ENCODE peak calls at places on chromosome 3, in four cellular contexts. V is tibial nerve, W is PC-3, P is left lung. Y is an unnamed sample. For H3K4me1 and H3K36me3, the result is how much of the 10 kb centered on the place peaks cover.

GRCh38 chr3:128496019-128496601 is 3.1 kb upstream of the GATA2 start:
- DNase-seq in V (no peak), P (no peak), W (no peak), Y (no peak)

GRCh38 chr3:105401691-105402149 is 35.0 kb downstream of the ALCAM start:
- DNase-seq in V (no peak), W (peak), P (no peak), Y (no peak)

GRCh38 chr3:173371848-173372487 is 25.6 kb upstream of the NLGN1 start:
- DNase-seq in W (peak), V (no peak), P (no peak), Y (no peak)

GRCh38 chr3:142210608-142211007 is 14.8 kb downstream of the GK5 start:
- DNase-seq in V (no peak), P (no peak), W (no peak), Y (no peak)

GRCh38 chr3:98763076-98763475 is at the start of gene ST3GAL6:
- DNase-seq in W (no peak), P (peak), V (no peak), Y (peak)

GRCh38 chr3:87420171-87420570 is 143.8 kb upstream of the POU1F1 start:
- DNase-seq in W (no peak), P (no peak), V (no peak), Y (no peak)

GRCh38 chr3:187017511-187018230 is 87.3 kb downstream of the ST6GAL1 start:
- DNase-seq in W (no peak), P (no peak), V (no peak), Y (no peak)

GRCh38 chr3:59313365-59313764 is 263.5 kb upstream of the CFAP20DC start:
- DNase-seq in P (peak), W (peak), V (no peak), Y (no peak)

GRCh38 chr3:88059380-88060160 is 515 bp downstream of the ZNF654 start:
- DNase-seq in W (peak), P (peak), V (no peak), Y (no peak)

GRCh38 chr3:23763040-23763477 is 42.7 kb upstream of the UBE2E1 start:
- DNase-seq in V (no peak), W (no peak), P (no peak), Y (no peak)

GRCh38 chr3:71416868-71417267 is 166.7 kb downstream of the FOXP1 start:
- DNase-seq in W (peak), V (no peak), P (no peak), Y (no peak)

GRCh38 chr3:67490658-67491057 is 163.8 kb downstream of the SUCLG2 start:
- DNase-seq in W (no peak), V (no peak), P (no peak), Y (no peak)

GRCh38 chr3:101861212-101861977 is 12.1 kb downstream of the NFKBIZ start:
- DNase-seq in W (no peak), V (no peak), P (no peak), Y (no peak)

GRCh38 chr3:50251220-50251619 is 15.2 kb downstream of the GNAI2 start:
- DNase-seq in V (no peak), P (no peak), W (peak), Y (no peak)

GRCh38 chr3:25448750-25449684 is 21.0 kb downstream of the RARB start:
- DNase-seq in V (peak), W (no peak), P (peak), Y (no peak)

GRCh38 chr3:13338231-13338630 is 81.9 kb downstream of the NUP210 start:
- DNase-seq in P (no peak), V (no peak), W (peak), Y (no peak)

GRCh38 chr3:18725668-18726407 is 300.7 kb upstream of the SATB1 start:
- DNase-seq in P (no peak), W (no peak), V (no peak), Y (no peak)

GRCh38 chr3:51799879-51800757 is 21.1 kb upstream of the IQCF6 start:
- DNase-seq in P (no peak), W (peak), V (no peak), Y (no peak)

GRCh38 chr3:129947916-129948315 is 26.6 kb upstream of the TRH start:
- DNase-seq in V (no peak), W (no peak), P (no peak), Y (no peak)

GRCh38 chr3:186417791-186418190 is 55.8 kb upstream of the DGKG start:
- DNase-seq in V (no peak), P (no peak), W (peak), Y (no peak)

GRCh38 chr3:127674099-127674792 is 1.5 kb downstream of the ABTB1 start:
- DNase-seq in V (peak), P (peak), W (no peak), Y (no peak)

GRCh38 chr3:66400381-66401156 is 100.3 kb downstream of the LRIG1 start:
- DNase-seq in W (no peak), V (no peak), P (no peak), Y (no peak)

GRCh38 chr3:177337548-177338331 is 140.5 kb upstream of the TBL1XR1 start:
- DNase-seq in P (no peak), V (no peak), W (peak), Y (no peak)

GRCh38 chr3:105614288-105615030 is 247.8 kb downstream of the ALCAM start:
- DNase-seq in W (no peak), V (no peak), P (no peak), Y (no peak)

GRCh38 chr3:52240059-52240885 is 1.3 kb upstream of the TWF2 start:
- DNase-seq in W (peak), V (peak), P (peak), Y (no peak)

GRCh38 chr3:51718547-51719412 is 11.9 kb downstream of the GRM2 start:
- DNase-seq in W (peak), V (no peak), P (peak), Y (no peak)

GRCh38 chr3:29591579-29591978 is 310.7 kb downstream of the RBMS3 start:
- DNase-seq in V (no peak), W (peak), P (no peak), Y (no peak)

GRCh38 chr3:24586920-24587319 is 92.3 kb upstream of the THRB start:
- DNase-seq in V (no peak), W (no peak), P (no peak), Y (no peak)

GRCh38 chr3:113516115-113516505 is 1.2 kb upstream of the SPICE1 start:
- DNase-seq in W (peak), V (no peak), P (no peak), Y (no peak)

GRCh38 chr3:87595798-87596197 is 319.4 kb upstream of the POU1F1 start:
- DNase-seq in V (no peak), P (no peak), W (peak), Y (no peak)

GRCh38 chr3:139320551-139321309 is 23.1 kb upstream of the MRPS22 start:
- DNase-seq in V (no peak), P (no peak), W (no peak), Y (no peak)
- H3K4me1 ChIP-seq in V (under half), P (under half), W (under half), Y (under half)

DNA sequence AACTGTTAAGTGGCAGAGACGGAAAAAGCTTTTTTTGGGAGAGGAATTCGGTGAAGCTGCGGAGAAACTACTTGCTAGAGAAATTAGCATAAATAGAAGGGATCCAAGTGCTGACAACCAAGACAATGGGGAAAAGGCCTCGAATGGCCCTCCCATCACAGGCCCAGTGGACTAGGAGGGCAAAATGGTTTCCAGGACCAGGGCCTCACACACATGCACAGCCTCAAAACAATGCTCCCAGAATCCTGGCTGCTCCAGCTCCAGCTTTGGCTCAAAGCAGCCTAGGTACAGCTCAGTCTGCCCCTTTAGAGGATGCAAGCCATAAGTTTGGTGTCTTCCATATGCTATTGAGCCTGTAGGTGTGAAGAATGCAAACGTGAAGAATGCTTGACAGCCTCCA is 388.2 kb downstream of the OTOL1 start:
- DNase-seq in P (no peak), W (no peak), V (no peak), Y (no peak)
- H3K4me3 ChIP-seq in P (no peak), W (no peak), V (no peak), Y (no peak)

DNA sequence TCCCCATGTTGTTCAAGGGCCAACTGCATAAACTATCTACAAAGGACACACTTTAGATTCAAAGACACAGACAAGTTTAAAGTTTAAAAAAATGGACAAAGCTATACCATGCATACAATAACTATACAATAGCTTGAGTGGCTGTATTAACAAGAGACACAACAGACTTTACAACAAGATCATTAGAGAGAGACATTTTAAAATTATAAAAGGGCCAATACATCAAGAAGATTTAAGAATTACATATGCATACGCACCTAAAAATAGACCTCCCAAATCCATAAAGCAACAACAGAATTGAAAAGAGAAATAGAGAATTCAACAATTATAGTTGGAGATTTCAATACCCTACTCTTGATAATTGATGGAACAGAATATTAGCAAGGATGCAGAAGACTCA is 79.4 kb downstream of the XXYLT1 start:
- DNase-seq in P (no peak), W (no peak), V (no peak), Y (no peak)
- H3K36me3 ChIP-seq in P (under half), W (under half), V (under half), Y (under half)

GRCh38 chr3:42960282-42960681 is 18.8 kb upstream of the GASK1A start:
- DNase-seq in W (peak), V (no peak), P (no peak), Y (no peak)
- H3K4me1 ChIP-seq in W (under half), V (under half), P (under half), Y (under half)

GRCh38 chr3:42263354-42264346 is 2.3 kb downstream of the CCK start:
- DNase-seq in P (no peak), V (no peak), W (no peak), Y (no peak)
- H3K4me3 ChIP-seq in P (no peak), V (no peak), W (peak), Y (peak)

DNA sequence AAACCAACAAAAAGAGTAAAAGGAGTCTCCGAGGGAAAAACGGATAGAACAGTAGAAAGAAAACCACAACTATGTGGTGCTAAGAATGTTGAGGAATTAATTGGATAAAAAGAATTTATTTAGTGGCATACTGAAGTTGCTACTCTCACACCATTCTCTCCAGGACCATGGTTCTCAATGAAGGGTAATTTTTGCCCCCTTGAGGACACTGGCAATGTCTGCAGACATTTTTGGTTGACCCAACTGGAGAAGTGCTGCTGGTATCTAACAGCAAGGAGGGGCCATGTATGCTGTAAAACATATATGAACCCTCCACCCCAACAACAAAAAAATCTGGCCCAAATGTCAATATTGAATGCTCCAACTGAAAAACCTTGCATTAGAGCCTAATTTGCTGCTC is 85.9 kb upstream of the CSPG5 start:
- DNase-seq in P (no peak), W (peak), V (no peak), Y (no peak)
- H3K36me3 ChIP-seq in P (under half), W (under half), V (under half), Y (under half)

GRCh38 chr3:149381173-149382090 is 4.0 kb upstream of the TM4SF1 start:
- DNase-seq in P (no peak), V (no peak), W (no peak), Y (no peak)

GRCh38 chr3:149382091-149382467 is 4.6 kb upstream of the TM4SF1 start:
- DNase-seq in P (no peak), V (no peak), W (peak), Y (no peak)

GRCh38 chr3:149384167-149384566 is 6.7 kb upstream of the TM4SF1 start:
- DNase-seq in W (no peak), P (no peak), V (no peak), Y (no peak)

GRCh38 chr3:149383703-149384102 is 6.3 kb upstream of the TM4SF1 start:
- DNase-seq in V (no peak), W (no peak), P (no peak), Y (no peak)

GRCh38 chr3:149382518-149382917 is 5.1 kb upstream of the TM4SF1 start:
- DNase-seq in P (no peak), W (no peak), V (no peak), Y (no peak)
- H3K4me1 ChIP-seq in P (under half), W (half or more), V (under half), Y (under half)

GRCh38 chr3:194296832-194297666 is 54.1 kb downstream of the CPN2 start:
- DNase-seq in V (no peak), W (no peak), P (no peak), Y (no peak)
- H3K4me3 ChIP-seq in V (no peak), W (peak), P (peak), Y (peak)